ENCODE peak calls at places on chromosomes 13 and 19, in seven cellular contexts. D, P, G, N, Y, C and S are unnamed samples.

GRCh38 chr19:47186337-47187022 is 44.5 kb downstream of the BBC3 start:
- DNase-seq in D (no peak), P (peak; percentile 78), G (no peak), N (no peak), Y (no peak), C (no peak), S (no peak)

GRCh38 chr19:10259162-10259905 is 7.3 kb downstream of the MRPL4 start:
- DNase-seq in D (peak; percentile 93), P (peak; percentile 77), G (peak; percentile 92), N (peak; percentile 82), Y (no peak), C (peak; percentile 40), S (peak; percentile 84)

GRCh38 chr13:103607995-103608394 is 541.8 kb upstream of the SLC10A2 start:
- DNase-seq in D (no peak), P (no peak), G (no peak), N (no peak), Y (no peak), C (no peak), S (no peak)

GRCh38 chr13:57314897-57315520 is 148.0 kb downstream of the PRR20E start:
- DNase-seq in D (no peak), P (no peak), G (no peak), N (no peak), Y (peak; percentile 75), C (no peak), S (no peak)

GRCh38 chr13:42883771-42884170 is 102.4 kb downstream of the FAM216B start:
- DNase-seq in D (no peak), P (no peak), G (no peak), N (no peak), Y (no peak), C (no peak), S (peak; percentile 70)

GRCh38 chr13:24313449-24313848 is 4.1 kb downstream of the C1QTNF9 start:
- DNase-seq in D (no peak), P (no peak), G (no peak), N (no peak), Y (no peak), C (no peak), S (peak; percentile 39)

GRCh38 chr19:21109116-21109515 is 27.1 kb downstream of the ZNF714 start:
- DNase-seq in D (no peak), P (no peak), G (no peak), N (no peak), Y (no peak), C (no peak), S (peak; percentile 67)

GRCh38 chr19:2064788-2065524 is 13.9 kb upstream of the MKNK2 start:
- DNase-seq in D (no peak), P (no peak), G (no peak), N (peak; percentile 83), Y (no peak), C (peak; percentile 57), S (peak; percentile 59)

DNA sequence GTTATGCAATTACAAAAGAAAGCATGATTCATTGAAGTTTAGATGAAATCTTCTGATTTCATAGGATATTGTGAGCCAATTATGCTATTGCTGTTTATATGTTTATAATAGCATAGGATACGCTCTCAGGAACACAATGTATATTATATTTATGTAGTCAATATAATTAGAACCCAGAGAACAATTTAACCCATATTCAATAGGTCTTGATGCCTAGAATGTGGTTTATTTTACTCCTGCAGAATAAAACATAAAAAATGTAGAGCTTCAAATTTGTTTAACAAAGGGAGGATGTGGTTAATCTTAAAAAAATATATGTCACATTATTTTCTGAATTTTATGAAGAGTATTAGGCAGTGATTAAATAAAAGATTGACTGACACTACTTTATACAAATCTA is 380.8 kb upstream of the SPRY2 start:
- DNase-seq in D (no peak), P (no peak), G (no peak), N (no peak), Y (no peak), C (no peak), S (no peak)
- H3K27ac ChIP-seq in D (no peak overlapping the region), P (no peak overlapping the region), G (no peak overlapping the region), N (no peak overlapping the region), Y (no peak overlapping the region), C (no peak overlapping the region), S (no peak overlapping the region)

GRCh38 chr13:20945952-20946383 is 43.4 kb upstream of the XPO4 start:
- DNase-seq in D (peak; percentile 52), P (no peak), G (peak; percentile 62), N (peak; percentile 19), Y (no peak), C (no peak), S (peak; percentile 35)
- H3K27ac ChIP-seq in D (no peak overlapping the region), P (no peak overlapping the region), G (no peak overlapping the region), N (no peak overlapping the region), Y (no peak overlapping the region), C (no peak overlapping the region), S (no peak overlapping the region)

DNA sequence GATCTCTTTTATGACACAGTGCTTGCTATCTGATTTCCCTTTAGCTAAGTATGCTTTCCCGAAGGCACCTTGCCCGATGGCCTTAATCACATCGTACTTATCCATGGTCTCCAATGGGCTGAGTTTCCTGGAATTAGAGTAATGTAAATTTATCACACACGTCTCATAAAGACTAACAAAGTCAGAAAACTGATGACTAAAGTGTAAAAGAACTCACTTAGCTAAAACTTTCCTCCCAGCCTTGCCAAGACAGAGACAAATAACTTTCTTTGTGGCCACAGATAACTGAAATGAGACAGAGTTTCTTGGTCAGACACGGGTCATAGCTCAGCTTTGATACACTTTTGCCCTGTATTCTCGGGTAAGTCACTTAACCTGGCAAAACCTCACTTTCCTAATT is 1.5 kb downstream of the NEK5 start:
- DNase-seq in D (no peak), P (no peak), G (no peak), N (no peak), Y (no peak), C (no peak), S (peak; percentile 37)
- H3K27ac ChIP-seq in D (no peak overlapping the region), P (no peak overlapping the region), G (no peak overlapping the region), N (no peak overlapping the region), Y (no peak overlapping the region), C (no peak overlapping the region), S (no peak overlapping the region)

GRCh38 chr13:34076943-34077703 is 259.2 kb downstream of the RFC3 start:
- DNase-seq in D (no peak), P (no peak), G (no peak), N (no peak), Y (no peak), C (no peak), S (peak; percentile 68)
- H3K27ac ChIP-seq in D (no peak overlapping the region), P (no peak overlapping the region), G (no peak overlapping the region), N (no peak overlapping the region), Y (no peak overlapping the region), C (no peak overlapping the region), S (peak overlapping the region; percentile 18)

DNA sequence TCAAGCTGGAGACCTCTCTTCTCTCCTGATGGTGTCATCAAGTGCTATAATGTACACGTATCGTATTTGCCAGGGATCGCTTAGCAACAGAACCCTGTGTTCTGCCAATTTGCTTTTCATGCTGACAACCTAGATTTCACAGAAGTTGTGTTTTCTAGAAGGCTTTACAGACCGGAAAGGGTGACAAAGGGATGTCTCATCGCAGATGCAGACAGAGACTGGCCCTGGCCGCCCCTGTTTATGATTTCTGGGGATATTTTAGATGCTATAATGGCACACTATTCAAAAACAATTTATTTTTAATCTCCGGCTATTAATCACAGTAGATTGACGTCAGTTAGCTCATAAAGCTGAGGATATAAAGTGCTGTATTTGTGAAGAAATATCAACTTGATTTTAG is 291.4 kb downstream of the IRS2 start:
- DNase-seq in D (no peak), P (no peak), G (no peak), N (no peak), Y (no peak), C (no peak), S (peak; percentile 91)
- H3K27ac ChIP-seq in D (no peak overlapping the region), P (no peak overlapping the region), G (no peak overlapping the region), N (no peak overlapping the region), Y (no peak overlapping the region), C (no peak overlapping the region), S (peak overlapping the region; percentile 59)

GRCh38 chr19:3133793-3134116 is 2.1 kb upstream of the GNA15 start:
- DNase-seq in D (no peak), P (no peak), G (no peak), N (no peak), Y (no peak), C (no peak), S (no peak)
- H3K27ac ChIP-seq in D (no peak overlapping the region), P (peak overlapping the region; percentile 29), G (peak overlapping the region; percentile 71), N (no peak overlapping the region), Y (peak overlapping the region; percentile 40), C (peak overlapping the region; percentile 8), S (no peak overlapping the region)

DNA sequence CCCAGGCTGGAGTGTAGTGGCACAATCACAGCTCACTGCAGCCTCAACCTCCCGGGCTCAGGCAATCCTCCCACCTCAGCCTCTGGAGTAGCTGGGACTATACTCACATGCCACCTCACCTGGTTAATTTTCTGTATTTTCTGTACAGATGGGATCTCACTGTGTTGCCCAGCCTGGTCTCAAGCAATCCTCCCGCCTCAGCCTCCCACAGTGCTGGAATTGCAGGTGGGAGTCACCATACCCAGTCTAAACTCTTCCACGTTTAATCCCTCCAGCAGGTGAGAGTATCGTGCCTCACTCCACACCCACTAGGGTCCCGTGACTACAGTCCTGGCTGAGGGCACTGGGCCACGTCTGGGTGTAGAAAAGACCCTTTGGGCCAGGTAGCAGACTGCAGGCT is 16.5 kb downstream of the BCAT2 start:
- DNase-seq in D (no peak), P (no peak), G (no peak), N (no peak), Y (no peak), C (no peak), S (no peak)
- H3K27ac ChIP-seq in D (no peak overlapping the region), P (no peak overlapping the region), G (no peak overlapping the region), N (peak overlapping the region; percentile 84), Y (peak overlapping the region; percentile 96), C (peak overlapping the region; percentile 88), S (no peak overlapping the region)